ENCODE peak calls at places on chromosome 4, in five cellular contexts. W is heart left ventricle, V is gastrocnemius medialis, F is fibroblast of lung, Y is mucosa of descending colon. L is an unnamed sample.

GRCh38 chr4:2791518-2792395 is 1.1 kb upstream of the SH3BP2 start:
- DNase-seq in F (no peak), W (peak; percentile 67), Y (peak; percentile 57), V (no peak), L (no peak)

GRCh38 chr4:23900636-23901035 is 10.8 kb upstream of the PPARGC1A start:
- DNase-seq in W (no peak), F (no peak), V (no peak), Y (no peak), L (no peak)

GRCh38 chr4:40327340-40327739 is 7.8 kb upstream of the CHRNA9 start:
- DNase-seq in Y (no peak), W (no peak), V (no peak), F (no peak), L (no peak)

GRCh38 chr4:1401409-1402020 is 4.7 kb downstream of the NKX1-1 start:
- DNase-seq in W (peak; percentile 51), V (no peak), Y (no peak), F (no peak), L (no peak)

GRCh38 chr4:56871357-56871993 is 36.2 kb upstream of the REST start:
- DNase-seq in Y (no peak), F (peak; percentile 5), W (no peak), V (no peak), L (no peak)

GRCh38 chr4:128461300-128462103 is 173.9 kb upstream of the PGRMC2 start:
- DNase-seq in F (peak; percentile 92), Y (no peak), W (no peak), V (no peak), L (no peak)

GRCh38 chr4:38591617-38592337 is 72.2 kb upstream of the KLF3 start:
- DNase-seq in W (no peak), Y (no peak), V (no peak), F (peak; percentile 18), L (no peak)

GRCh38 chr4:119038465-119038864 is 97.2 kb upstream of the MYOZ2 start:
- DNase-seq in Y (no peak), F (peak; percentile 56), V (no peak), W (no peak), L (no peak)

GRCh38 chr4:183097251-183098079 is 1.6 kb upstream of the WWC2 start:
- DNase-seq in V (peak; percentile 11), F (no peak), Y (peak; percentile 53), W (no peak), L (no peak)

GRCh38 chr4:4869731-4870483 is 10.4 kb downstream of the MSX1 start:
- DNase-seq in V (no peak), W (no peak), Y (no peak), F (no peak), L (no peak)

GRCh38 chr4:106502106-106502699 is 133.6 kb upstream of the GIMD1 start:
- DNase-seq in F (peak; percentile 54), Y (no peak), V (peak; percentile 18), W (no peak), L (peak; percentile 64)

DNA sequence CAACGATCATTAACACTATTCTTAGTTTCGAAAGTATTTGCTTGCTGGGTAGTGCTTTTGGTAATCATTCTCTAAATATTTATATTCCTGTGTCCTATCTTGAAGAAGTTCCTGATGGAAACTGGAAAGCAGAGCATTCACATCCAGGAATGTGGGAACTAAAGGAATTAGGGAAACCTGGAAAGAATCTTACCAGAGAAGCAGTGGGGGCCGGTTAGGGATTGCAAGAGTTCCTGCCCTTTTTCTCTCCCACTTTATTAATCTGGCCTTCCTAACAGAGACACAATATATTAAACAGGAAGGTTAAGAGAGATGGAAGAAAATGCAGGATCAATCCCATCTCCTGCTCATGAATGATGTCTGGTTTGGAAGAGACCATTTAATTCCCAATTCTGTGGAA is 52.1 kb downstream of the C4orf51 start:
- DNase-seq in F (no peak), Y (no peak), V (no peak), W (no peak), L (no peak)
- H3K4me3 ChIP-seq in F (peak overlapping the region; percentile 24), Y (no peak overlapping the region), V (no peak overlapping the region), W (no peak overlapping the region), L (no peak overlapping the region)

DNA sequence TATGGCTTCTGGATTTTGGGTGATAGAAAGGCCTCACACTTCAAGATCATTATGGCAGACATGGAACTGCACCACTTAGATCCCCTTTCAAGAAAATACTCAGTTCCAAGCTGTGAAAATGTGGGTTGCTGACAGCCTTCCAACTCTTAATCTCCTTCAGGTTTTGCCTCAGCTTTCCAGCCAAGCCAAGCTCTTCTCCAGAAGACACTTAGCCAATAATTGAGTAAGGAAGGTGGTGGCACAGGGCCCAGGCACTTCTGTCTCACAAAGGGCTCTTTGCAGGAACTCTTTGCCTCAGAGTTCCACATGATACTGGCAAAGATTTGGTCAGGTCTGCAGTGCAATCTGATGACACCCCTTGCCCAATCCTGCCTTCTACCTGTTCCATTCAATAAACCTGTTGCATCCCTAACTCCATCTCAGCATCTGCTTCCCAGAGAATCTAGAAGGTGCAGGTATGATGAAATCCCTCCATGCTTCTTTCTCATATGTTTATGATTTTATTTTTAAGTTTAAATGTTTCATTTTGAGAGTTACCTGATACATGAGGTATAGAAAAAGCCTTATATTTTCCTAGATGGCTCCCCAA is 30.6 kb downstream of the ANXA5 start:
- DNase-seq in W (no peak), Y (no peak), F (no peak), V (peak; percentile 29), L (no peak)
- H3K36me3 ChIP-seq in W (peaks cover 66% of the 10 kb centered on the region), Y (peaks cover 5% of the 10 kb centered on the region), F (peaks cover 4% of the 10 kb centered on the region), V (no peaks in the 10 kb centered on the region), L (peaks cover 2% of the 10 kb centered on the region)

GRCh38 chr4:288891-289290 is 16.4 kb downstream of the ZNF732 start:
- DNase-seq in F (peak; percentile 25), V (no peak), W (no peak), Y (no peak), L (no peak)
- H3K9me3 ChIP-seq in F (no peaks in the 10 kb centered on the region), V (no peaks in the 10 kb centered on the region), W (peaks cover 35% of the 10 kb centered on the region), Y (peaks cover 46% of the 10 kb centered on the region), L (no peaks in the 10 kb centered on the region)

GRCh38 chr4:73224886-73225285 is 33.7 kb downstream of the ANKRD17 start:
- DNase-seq in Y (no peak), F (no peak), V (no peak), W (no peak), L (no peak)

GRCh38 chr4:73220815-73221214 is 37.8 kb downstream of the ANKRD17 start:
- DNase-seq in V (no peak), Y (no peak), F (no peak), W (no peak), L (no peak)

GRCh38 chr4:73223258-73223651 is 35.3 kb downstream of the ANKRD17 start:
- DNase-seq in F (no peak), W (no peak), V (no peak), Y (no peak), L (no peak)

GRCh38 chr4:73222466-73223257 is 35.9 kb downstream of the ANKRD17 start:
- DNase-seq in V (peak; percentile 71), W (no peak), Y (no peak), F (peak; percentile 97), L (no peak)

DNA sequence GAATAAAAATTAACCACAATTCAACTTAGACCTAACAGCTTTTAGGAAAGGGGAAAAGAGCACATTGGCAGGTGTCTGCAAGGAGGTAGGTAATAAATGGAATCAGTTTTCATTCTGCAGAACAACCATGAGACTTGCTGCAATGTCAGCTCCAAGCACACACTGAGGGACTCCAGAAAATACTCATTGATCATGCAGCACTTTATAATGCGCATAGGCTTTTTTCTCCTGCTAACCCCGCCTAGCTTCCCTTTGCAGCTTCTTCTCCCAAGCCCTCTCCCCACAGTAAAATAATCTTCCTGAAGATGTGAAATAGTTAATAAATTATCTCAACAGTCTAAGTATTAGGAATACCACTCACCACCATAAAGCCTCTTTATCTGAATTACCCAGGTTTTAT is 36.9 kb downstream of the ANKRD17 start:
- DNase-seq in F (no peak), W (no peak), Y (no peak), V (no peak), L (no peak)
- H3K4me3 ChIP-seq in F (peak overlapping the region; percentile 94), W (no peak overlapping the region), Y (no peak overlapping the region), V (peak overlapping the region; percentile 52), L (no peak overlapping the region)

GRCh38 chr4:88037936-88038335 is 30.5 kb downstream of the PKD2 start:
- DNase-seq in W (no peak), F (no peak), V (no peak), Y (no peak), L (no peak)

GRCh38 chr4:88035292-88035691 is 27.9 kb downstream of the PKD2 start:
- DNase-seq in W (no peak), F (no peak), V (no peak), Y (no peak), L (no peak)

GRCh38 chr4:88033309-88033708 is 25.9 kb downstream of the PKD2 start:
- DNase-seq in W (no peak), V (no peak), Y (no peak), F (peak; percentile 51), L (peak; percentile 11)

GRCh38 chr4:88040707-88041106 is 33.3 kb downstream of the PKD2 start:
- DNase-seq in F (no peak), Y (no peak), W (no peak), V (no peak), L (no peak)

DNA sequence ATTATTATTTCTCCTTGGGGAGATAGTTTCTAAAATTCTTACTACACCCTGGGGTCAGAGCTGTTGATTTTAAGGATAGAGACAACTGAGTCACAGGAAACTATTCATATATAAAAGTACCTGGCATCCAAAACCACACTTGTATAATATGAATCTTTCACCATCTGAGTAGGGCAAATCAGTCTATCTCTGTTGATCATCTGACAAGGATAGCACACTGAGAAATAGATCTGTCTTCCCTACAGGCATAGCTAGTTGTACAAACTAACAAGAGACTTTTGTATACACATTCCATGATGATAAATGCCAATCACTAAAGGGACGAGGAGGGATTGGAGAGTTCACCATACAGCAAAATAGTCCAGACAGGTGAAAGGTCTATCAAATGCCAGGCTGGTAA is 30.0 kb downstream of the PKD2 start:
- DNase-seq in W (no peak), Y (no peak), V (no peak), F (no peak), L (no peak)
- H3K36me3 ChIP-seq in W (peaks cover 76% of the 10 kb centered on the region), Y (no peaks in the 10 kb centered on the region), V (peaks cover 3% of the 10 kb centered on the region), F (peaks cover 19% of the 10 kb centered on the region), L (peaks cover 41% of the 10 kb centered on the region)

GRCh38 chr4:7570156-7570778 is 135.5 kb upstream of the PSAPL1 start:
- DNase-seq in F (no peak), V (no peak), Y (no peak), W (no peak), L (no peak)

GRCh38 chr4:7573692-7574091 is 139.0 kb upstream of the PSAPL1 start:
- DNase-seq in F (no peak), Y (no peak), W (no peak), V (no peak), L (no peak)

GRCh38 chr4:7571736-7572135 is 137.0 kb upstream of the PSAPL1 start:
- DNase-seq in F (no peak), Y (no peak), W (no peak), V (no peak), L (no peak)

GRCh38 chr4:7571001-7571400 is 136.3 kb upstream of the PSAPL1 start:
- DNase-seq in F (no peak), W (no peak), Y (no peak), V (no peak), L (no peak)

GRCh38 chr4:7575426-7575825 is 140.7 kb upstream of the PSAPL1 start:
- DNase-seq in V (no peak), Y (no peak), W (no peak), F (no peak), L (no peak)
- H3K9me3 ChIP-seq in V (peaks cover 23% of the 10 kb centered on the region), Y (peaks cover 30% of the 10 kb centered on the region), W (peaks cover 34% of the 10 kb centered on the region), F (no peaks in the 10 kb centered on the region), L (peaks cover 3% of the 10 kb centered on the region)